ENCODE peak calls at places on chromosomes 6 and 20, in seven cellular contexts. A is HFF-Myc; B is AG04449; P is activated B cell treated with CpG ODN at 0.5 μM for 24 hours; D is ovary; T is sigmoid colon; C is CD8-positive, alpha-beta T cell. J is an unnamed sample.

GRCh38 chr6:40247516-40248115 is 313.4 kb upstream of the MOCS1 start:
- DNase-seq in P (no peak), B (no peak), D (no peak), A (no peak), C (no peak), T (no peak), J (no peak)

GRCh38 chr20:63106108-63106764 is 99.5 kb upstream of the BHLHE23 start:
- DNase-seq in C (no peak), B (no peak), A (no peak), D (no peak), T (peak), P (no peak), J (no peak)

GRCh38 chr6:2478200-2478599 is 232.8 kb upstream of the GMDS start:
- DNase-seq in B (peak), T (no peak), A (no peak), P (no peak), D (no peak), C (no peak), J (peak)

GRCh38 chr20:62995898-62996595 is 10.7 kb downstream of the BHLHE23 start:
- DNase-seq in D (no peak), A (no peak), T (no peak), P (no peak), C (no peak), B (no peak), J (no peak)

GRCh38 chr20:48538058-48538825 is 289.6 kb downstream of the PREX1 start:
- DNase-seq in P (no peak), T (no peak), D (no peak), C (no peak), A (peak), B (peak), J (peak)

GRCh38 chr20:48626226-48626937 is 201.4 kb downstream of the PREX1 start:
- DNase-seq in C (no peak), D (peak), A (no peak), T (no peak), B (peak), P (no peak), J (no peak)

GRCh38 chr6:18405477-18406293 is 18.5 kb downstream of the RNF144B start:
- DNase-seq in B (peak), T (no peak), D (no peak), A (peak), C (no peak), P (no peak), J (no peak)

GRCh38 chr6:136036071-136036380 is 184.5 kb downstream of the PDE7B start:
- DNase-seq in A (no peak), T (no peak), C (no peak), B (no peak), D (no peak), P (no peak), J (no peak)

GRCh38 chr20:50379049-50379990 is 130.9 kb upstream of the PTPN1 start:
- DNase-seq in T (peak), D (peak), B (peak), A (peak), P (no peak), C (no peak), J (peak)

GRCh38 chr6:68279793-68280557 is 355.1 kb upstream of the ADGRB3 start:
- DNase-seq in C (no peak), D (no peak), B (no peak), A (no peak), T (no peak), P (no peak), J (no peak)

GRCh38 chr20:58407966-58408557 is 19.0 kb downstream of the VAPB start:
- DNase-seq in D (no peak), P (no peak), B (no peak), C (no peak), A (no peak), T (no peak), J (no peak)

GRCh38 chr6:75794954-75795739 is 46.1 kb downstream of the MYO6 start:
- DNase-seq in A (no peak), C (no peak), P (no peak), D (no peak), T (no peak), B (no peak), J (no peak)

GRCh38 chr20:39213476-39214145 is 251.5 kb downstream of the DHX35 start:
- DNase-seq in A (no peak), C (no peak), P (no peak), T (no peak), B (no peak), D (no peak), J (no peak)

GRCh38 chr6:115945306-115945705 is 115.4 kb downstream of the FRK start:
- DNase-seq in A (no peak), D (no peak), C (no peak), P (no peak), B (no peak), T (no peak), J (no peak)

GRCh38 chr6:10276888-10277287 is 138.0 kb downstream of the TFAP2A start:
- DNase-seq in B (no peak), A (no peak), C (no peak), P (no peak), D (no peak), T (no peak), J (no peak)

GRCh38 chr6:75735491-75736186 is 13.4 kb upstream of the MYO6 start:
- DNase-seq in D (no peak), T (no peak), B (no peak), P (no peak), C (no peak), A (no peak), J (no peak)

GRCh38 chr6:133804263-133804662 is 84.7 kb upstream of the TCF21 start:
- DNase-seq in T (peak), D (no peak), A (no peak), C (no peak), B (no peak), P (no peak), J (no peak)

GRCh38 chr6:148502083-148502772 is 159.6 kb downstream of the SASH1 start:
- DNase-seq in A (no peak), B (no peak), P (no peak), T (peak), C (no peak), D (no peak), J (no peak)

GRCh38 chr20:31547017-31547675 is 32.9 kb downstream of the HM13 start:
- DNase-seq in A (peak), P (peak), D (peak), C (peak), B (no peak), T (peak), J (peak)
- TF ChIP-seq CTCF in A (no peak), P (no peak), D (no peak), C (no peak), B (no peak), T (no peak), J (no peak)

DNA sequence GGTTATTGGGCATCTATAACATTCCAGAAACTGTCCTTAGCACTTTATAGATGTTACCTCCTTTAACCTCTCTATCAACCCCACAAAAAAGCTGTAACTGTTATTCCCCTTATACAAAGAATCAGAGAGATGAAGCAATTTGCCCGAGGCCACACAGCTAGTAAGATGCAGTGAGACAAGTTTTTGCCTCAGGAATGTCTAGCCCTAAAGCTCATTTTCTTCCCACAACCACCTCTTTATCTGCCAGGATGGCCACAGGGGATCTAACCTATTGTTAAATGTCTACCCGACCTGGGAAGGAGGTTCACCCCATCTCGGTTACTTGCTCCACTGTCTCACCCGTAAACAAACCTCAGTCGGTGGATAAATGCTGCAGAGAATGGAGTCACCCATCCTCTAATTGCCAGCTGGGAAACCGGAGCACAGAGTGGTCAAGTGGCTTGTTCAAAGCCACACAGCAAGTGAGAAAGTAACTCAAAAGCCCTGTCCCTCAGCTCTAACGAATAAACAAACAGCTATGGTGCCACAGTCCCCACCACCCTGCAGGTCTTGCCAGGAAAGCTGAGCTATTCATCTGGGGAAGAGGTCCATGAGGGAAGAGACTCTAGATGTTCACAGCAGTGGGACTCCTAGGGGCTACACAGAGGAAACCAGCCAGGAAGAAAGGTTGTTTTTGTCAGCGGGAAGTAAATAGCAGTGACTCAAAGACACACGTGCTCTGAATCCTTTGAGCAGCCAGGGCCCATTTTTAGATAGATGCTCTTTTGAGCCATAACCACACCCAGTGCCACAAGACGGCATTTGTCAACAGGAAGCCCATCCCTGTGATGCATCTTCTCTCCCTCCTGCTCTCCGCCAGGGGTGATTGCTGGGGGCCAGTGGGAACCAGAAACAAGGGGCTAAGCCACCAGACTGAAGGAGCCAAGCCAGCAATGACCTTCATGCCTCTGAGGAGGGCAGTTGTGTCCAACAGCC is 32.2 kb upstream of the TCP11 start:
- DNase-seq in C (no peak), B (no peak), D (no peak), A (no peak), P (no peak), T (no peak), J (no peak)
- TF ChIP-seq CTCF in C (no peak), B (no peak), D (no peak), A (no peak), P (no peak), T (no peak), J (no peak)

DNA sequence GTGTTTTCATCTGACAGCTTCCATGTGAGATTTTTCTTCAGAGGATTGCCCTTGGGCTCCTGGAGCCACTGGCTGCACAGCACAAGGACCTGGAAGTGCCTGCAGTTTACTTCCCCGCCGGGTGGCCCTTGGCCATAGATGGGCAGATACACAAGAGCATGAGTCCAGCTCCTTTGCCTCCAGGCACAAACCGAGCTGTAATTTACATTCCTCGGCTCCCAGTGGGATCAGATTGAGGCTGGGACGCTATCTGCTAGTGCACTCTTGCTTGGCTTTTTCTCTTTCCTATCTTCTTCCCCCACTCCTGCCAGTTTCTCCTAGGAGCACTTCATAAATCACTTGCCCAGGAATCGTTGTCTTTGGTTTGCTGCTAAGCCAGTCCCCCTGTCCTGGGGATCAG is 85.4 kb upstream of the RALY start:
- DNase-seq in B (no peak), A (no peak), D (no peak), C (no peak), P (no peak), T (no peak), J (no peak)
- TF ChIP-seq CTCF in B (no peak), A (no peak), D (no peak), C (no peak), P (no peak), T (no peak), J (no peak)

GRCh38 chr20:6832811-6833210 is 65.3 kb downstream of the BMP2 start:
- DNase-seq in T (no peak), C (no peak), B (no peak), D (no peak), A (no peak), P (no peak), J (no peak)

GRCh38 chr20:6827472-6827871 is 60.0 kb downstream of the BMP2 start:
- DNase-seq in T (no peak), B (no peak), A (no peak), D (no peak), C (no peak), P (no peak), J (no peak)

GRCh38 chr20:6828794-6829423 is 61.4 kb downstream of the BMP2 start:
- DNase-seq in B (no peak), C (no peak), D (peak), A (peak), T (no peak), P (no peak), J (peak)

GRCh38 chr20:6831461-6831860 is 64.0 kb downstream of the BMP2 start:
- DNase-seq in A (no peak), C (no peak), P (no peak), B (no peak), D (no peak), T (no peak), J (no peak)

DNA sequence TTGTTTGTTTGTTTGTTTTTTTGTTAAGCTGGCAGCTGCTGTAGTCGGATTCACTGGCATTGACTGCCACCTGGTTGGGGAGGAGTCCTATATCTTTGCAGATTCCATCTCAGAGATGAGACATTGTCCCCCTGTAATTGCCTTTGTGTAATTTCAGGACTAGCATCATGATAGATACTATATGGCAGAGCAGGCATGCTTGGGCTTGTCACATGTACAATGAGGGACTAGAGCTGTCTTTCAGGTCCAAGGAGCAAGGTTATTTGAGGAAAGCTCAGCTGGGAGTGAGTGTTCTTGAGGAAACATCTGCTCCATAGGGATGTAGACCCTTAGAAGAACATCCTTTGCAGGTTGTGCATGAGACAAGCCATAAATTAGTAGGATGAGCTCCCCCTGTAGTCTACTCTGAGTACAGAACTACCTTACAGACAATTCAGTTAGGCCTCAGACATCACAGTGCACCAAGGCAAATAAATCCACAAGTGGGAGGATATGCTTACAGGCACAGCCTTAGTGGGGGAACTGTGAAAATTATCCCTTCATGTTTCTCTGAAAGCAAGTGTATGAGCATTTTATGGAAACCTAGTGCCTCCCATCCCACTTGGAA is 62.1 kb downstream of the BMP2 start:
- DNase-seq in P (no peak), B (no peak), D (no peak), T (no peak), A (no peak), C (no peak), J (no peak)
- TF ChIP-seq CTCF in P (no peak), B (no peak), D (no peak), T (no peak), A (peak), C (no peak), J (no peak)

GRCh38 chr6:99225172-99225571 is 124.3 kb downstream of the FAXC start:
- DNase-seq in A (no peak), P (no peak), C (no peak), T (no peak), B (no peak), D (no peak), J (no peak)

GRCh38 chr6:99216959-99217358 is 132.5 kb downstream of the FAXC start:
- DNase-seq in T (no peak), B (no peak), D (no peak), P (no peak), A (no peak), C (no peak), J (no peak)

DNA sequence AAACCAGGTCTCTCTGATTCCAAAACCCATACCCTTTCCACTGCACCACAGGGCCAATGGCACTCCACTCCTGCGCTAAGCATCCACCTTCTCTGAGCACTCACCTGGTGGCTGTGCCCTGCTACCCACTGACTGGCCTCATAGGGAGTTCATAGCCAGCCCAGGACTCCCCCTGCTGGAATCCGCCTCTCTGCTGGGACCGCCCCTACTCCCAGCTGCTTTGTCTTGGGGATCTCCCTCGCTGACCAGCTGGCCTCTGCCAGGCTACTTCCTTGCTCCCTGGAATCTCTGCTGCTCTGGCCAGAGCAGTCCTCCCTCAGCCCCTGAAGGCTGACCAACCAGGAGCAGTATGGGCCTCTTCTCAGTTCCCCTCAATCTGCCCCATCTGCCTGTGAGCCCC is 129.7 kb downstream of the FAXC start:
- DNase-seq in C (no peak), D (no peak), A (no peak), B (no peak), P (no peak), T (no peak), J (no peak)
- TF ChIP-seq CTCF in C (no peak), D (no peak), A (peak), B (no peak), P (no peak), T (no peak), J (no peak)

DNA sequence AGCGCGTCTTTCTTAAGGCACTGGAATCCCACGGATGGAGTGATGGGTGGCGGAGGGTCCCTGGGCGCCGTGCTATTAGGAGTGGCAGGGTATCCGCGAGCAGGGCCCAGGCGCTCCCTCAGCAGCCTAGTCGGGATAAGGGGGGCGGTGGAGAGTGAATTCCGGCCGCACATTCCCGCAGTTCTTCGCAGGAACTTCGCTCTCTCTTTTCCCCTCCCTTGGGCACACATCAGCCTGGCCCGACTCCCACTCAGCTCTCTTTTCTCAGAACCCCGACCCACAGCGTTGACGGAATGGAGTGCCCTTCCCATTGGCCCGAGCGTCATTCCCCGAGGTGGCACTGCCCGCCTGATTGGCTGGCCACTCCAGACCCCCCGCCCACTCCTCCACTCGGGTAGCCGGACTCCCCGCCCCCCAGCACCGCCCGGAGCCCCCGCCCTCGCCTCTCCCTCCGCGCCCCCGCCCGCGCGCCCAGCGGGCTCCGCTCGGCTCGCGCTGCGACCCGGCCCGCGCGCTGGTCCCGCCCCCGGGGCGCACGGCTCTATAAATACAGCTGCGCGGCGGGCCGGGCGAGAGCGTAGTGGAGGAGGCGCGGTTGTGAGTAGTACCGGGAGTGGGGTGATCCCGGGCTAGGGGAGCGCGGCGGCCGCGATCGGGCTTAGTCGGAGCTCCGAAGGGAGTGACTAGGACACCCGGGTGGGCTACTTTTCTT is at the start of gene ID4:
- DNase-seq in P (no peak), A (peak), C (no peak), D (peak), T (peak), B (peak), J (peak)
- TF ChIP-seq CTCF in P (no peak), A (no peak), C (no peak), D (no peak), T (no peak), B (no peak), J (no peak)

DNA sequence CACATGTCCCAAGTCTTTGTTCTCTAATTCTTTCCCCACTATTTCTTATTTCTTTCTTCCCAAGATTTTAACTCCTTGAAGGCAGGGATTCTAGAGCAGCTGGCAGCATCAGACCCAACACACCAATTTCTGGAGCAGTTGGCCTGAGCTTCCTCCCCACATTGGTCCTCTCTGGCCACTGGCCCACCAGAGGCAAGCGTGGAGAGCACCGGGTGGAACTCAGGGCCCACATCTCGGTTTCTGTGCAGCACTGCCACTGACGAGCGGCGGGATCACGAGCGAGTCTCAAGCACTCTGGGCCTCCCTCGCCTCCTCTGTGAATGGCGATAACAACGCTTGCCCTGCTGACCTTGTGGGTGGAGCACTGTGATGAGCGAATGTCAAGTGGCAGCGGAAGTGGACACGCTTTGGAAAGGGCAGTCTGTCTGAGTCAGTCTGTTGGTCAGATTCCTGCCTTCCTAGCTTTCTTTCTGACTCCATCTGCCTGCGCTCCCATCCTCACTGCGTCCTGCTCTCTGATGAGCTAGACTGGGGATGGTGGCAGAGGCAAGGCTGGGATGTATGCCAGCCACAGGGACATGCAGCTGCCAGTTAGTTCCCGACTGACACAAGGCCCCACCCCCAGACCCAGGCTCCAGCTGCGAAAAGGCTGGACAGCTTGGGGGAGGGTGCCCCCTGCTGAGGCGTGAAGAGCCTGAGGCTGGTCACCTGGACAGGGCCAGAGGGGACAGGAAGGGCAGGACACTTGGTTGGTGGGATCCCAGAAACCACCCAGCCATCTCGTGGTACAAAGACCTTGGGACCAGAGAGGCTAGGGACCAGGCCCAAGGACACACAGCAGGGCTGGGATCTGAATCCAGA is 4.5 kb upstream of the SPDEF start:
- DNase-seq in C (no peak), D (no peak), A (peak), B (no peak), P (no peak), T (no peak), J (no peak)
- TF ChIP-seq CTCF in C (no peak), D (no peak), A (peak), B (no peak), P (no peak), T (no peak), J (no peak)